ENCODE peak calls at places on chromosomes 7 and 10, in four cellular contexts. S is right atrium auricular region, C is adipocyte, V is aorta. G is an unnamed sample. For H3K27me3 and H3K4me1, the result is how much of the 10 kb centered on the place peaks cover.

GRCh38 chr7:77542399-77542798 is 5.3 kb downstream of the PTPN12 start:
- DNase-seq in C (peak), S (no peak), V (no peak), G (no peak)

GRCh38 chr10:133312016-133312768 is 3.5 kb downstream of the ZNF511 start:
- DNase-seq in V (peak), C (no peak), S (no peak), G (no peak)

GRCh38 chr10:11757452-11757819 is 15.3 kb downstream of the ECHDC3 start:
- DNase-seq in V (no peak), S (peak), C (peak), G (peak)

GRCh38 chr10:132848306-132848705 is 62.4 kb upstream of the NKX6-2 start:
- DNase-seq in V (peak), S (no peak), C (no peak), G (no peak)

GRCh38 chr7:154259396-154259795 is 207.2 kb downstream of the DPP6 start:
- DNase-seq in S (no peak), C (no peak), V (no peak), G (no peak)

GRCh38 chr7:101813414-101814019 is 3.9 kb upstream of the CUX1 start:
- DNase-seq in C (no peak), S (no peak), V (no peak), G (no peak)

GRCh38 chr10:28938745-28939144 is 261.4 kb downstream of the BAMBI start:
- DNase-seq in V (no peak), C (no peak), S (no peak), G (no peak)

GRCh38 chr10:9508616-9509015 is 1454.1 kb downstream of the GATA3 start:
- DNase-seq in S (no peak), C (no peak), V (no peak), G (no peak)

GRCh38 chr7:45007571-45008328 is 7.7 kb downstream of the CCM2 start:
- DNase-seq in S (no peak), C (no peak), V (no peak), G (no peak)

GRCh38 chr10:4391683-4392082 is 434.3 kb upstream of the AKR1E2 start:
- DNase-seq in V (no peak), C (no peak), S (no peak), G (no peak)

GRCh38 chr7:111159426-111159825 is 68.5 kb downstream of the LRRN3 start:
- DNase-seq in V (no peak), S (no peak), C (peak), G (no peak)

GRCh38 chr7:46710927-46711326 is 789.9 kb upstream of the IGFBP3 start:
- DNase-seq in S (no peak), C (peak), V (no peak), G (no peak)

GRCh38 chr7:20083781-20084180 is 133.4 kb downstream of the MACC1 start:
- DNase-seq in C (peak), S (no peak), V (no peak), G (no peak)

GRCh38 chr10:131178956-131179355 is 132.6 kb downstream of the TCERG1L start:
- DNase-seq in S (no peak), V (no peak), C (no peak), G (no peak)

GRCh38 chr10:61825001-61825400 is 76.5 kb upstream of the ARID5B start:
- DNase-seq in C (no peak), S (no peak), V (no peak), G (no peak)

GRCh38 chr10:52312999-52313349 is 1.1 kb upstream of the DKK1 start:
- DNase-seq in C (no peak), S (no peak), V (no peak), G (no peak)

GRCh38 chr7:16967174-16967868 is 85.5 kb upstream of the AGR3 start:
- DNase-seq in C (peak), V (no peak), S (no peak), G (no peak)

GRCh38 chr7:132830941-132831340 is 250.9 kb downstream of the CHCHD3 start:
- DNase-seq in C (no peak), S (no peak), V (no peak), G (no peak)

GRCh38 chr10:43809211-43809930 is 160.7 kb upstream of the ZNF32 start:
- DNase-seq in V (peak), S (no peak), C (peak), G (no peak)

GRCh38 chr10:79260803-79261740 is 86.2 kb upstream of the PPIF start:
- DNase-seq in S (no peak), V (no peak), C (peak), G (peak)

GRCh38 chr7:20407585-20408466 is 77.1 kb downstream of the ITGB8 start:
- DNase-seq in S (peak), C (peak), V (no peak), G (peak)

GRCh38 chr7:157927313-157927925 is 590.6 kb downstream of the DNAJB6 start:
- DNase-seq in V (peak), S (no peak), C (no peak), G (no peak)

GRCh38 chr10:109961181-109962001 is 38.1 kb upstream of the XPNPEP1 start:
- DNase-seq in C (no peak), S (no peak), V (no peak), G (no peak)

GRCh38 chr7:140594131-140594691 is 46.4 kb downstream of the DENND2A start:
- DNase-seq in C (no peak), S (no peak), V (no peak), G (no peak)

GRCh38 chr10:126041804-126042231 is 145.5 kb downstream of the FANK1 start:
- DNase-seq in S (peak), V (peak), C (no peak), G (peak)

DNA sequence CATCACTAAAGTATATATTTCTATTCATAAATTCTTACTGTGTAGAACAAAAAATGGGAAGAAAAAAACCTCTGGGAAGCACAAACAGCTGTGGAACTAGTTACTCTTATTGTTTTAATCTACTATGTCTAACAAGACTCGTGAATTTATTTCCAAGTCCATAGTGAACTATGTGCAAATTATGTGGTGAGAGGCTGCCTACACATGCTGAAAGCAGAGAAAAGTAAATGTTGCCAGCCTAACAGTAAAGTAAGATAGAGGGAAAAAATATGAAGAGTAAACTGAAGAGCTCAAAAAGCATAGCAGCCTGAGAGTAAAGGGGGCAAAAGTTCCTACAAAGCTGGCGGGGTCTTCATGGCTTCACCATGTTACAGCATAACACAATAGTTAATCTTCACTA is 3.0 kb downstream of the GDI2 start:
- DNase-seq in V (no peak), C (peak), S (no peak), G (no peak)
- H3K27me3 ChIP-seq in V (under half), C (under half), S (under half), G (under half)

GRCh38 chr7:148699024-148699771 is 495 bp downstream of the CUL1 start:
- DNase-seq in C (peak), V (peak), S (peak), G (peak)
- H3K4me1 ChIP-seq in C (under half), V (under half), S (under half), G (under half)

DNA sequence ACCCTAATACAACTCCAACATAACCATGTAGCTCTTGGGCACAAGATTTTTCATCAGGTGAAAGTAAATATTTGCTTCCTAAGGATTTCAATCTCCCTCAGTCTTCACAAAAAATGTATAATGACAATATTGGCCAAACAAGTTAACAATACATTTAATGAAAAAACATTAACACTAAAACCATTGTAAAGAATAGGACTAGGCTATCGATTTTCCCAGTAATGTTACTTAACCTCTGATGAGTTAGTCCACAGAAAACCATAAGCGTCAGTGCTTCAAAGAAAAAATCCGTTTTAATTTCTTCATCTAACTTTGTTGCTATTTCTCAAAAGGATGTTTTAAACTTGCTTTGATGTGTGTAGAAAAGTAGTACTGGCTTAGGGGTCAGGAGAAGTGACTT is 1.2 kb downstream of the ZNF33B start:
- DNase-seq in V (no peak), C (no peak), S (no peak), G (no peak)
- H3K4me3 ChIP-seq in V (no peak), C (no peak), S (peak), G (no peak)

DNA sequence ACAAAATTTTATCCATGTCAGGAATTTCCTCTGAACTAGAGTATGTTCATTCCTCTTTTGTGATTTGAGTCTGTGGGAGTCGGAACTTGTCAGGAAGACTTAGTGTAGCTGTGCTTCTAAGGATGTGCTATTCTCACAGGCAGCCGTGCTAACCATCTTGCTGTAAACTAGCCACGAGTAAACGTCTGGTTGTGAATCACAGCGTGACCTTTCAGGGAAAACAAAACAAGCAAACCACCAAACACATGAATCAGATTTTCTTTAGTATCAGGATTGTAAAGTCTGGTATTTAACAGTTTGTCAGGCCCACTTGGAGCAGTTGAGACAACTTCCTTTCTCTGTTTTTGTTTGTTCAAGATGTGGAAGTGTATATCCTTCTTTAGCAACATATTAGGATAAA is 32.0 kb downstream of the AUTS2 start:
- DNase-seq in V (no peak), S (no peak), C (peak), G (no peak)
- H3K27me3 ChIP-seq in V (under half), S (under half), C (under half), G (under half)

DNA sequence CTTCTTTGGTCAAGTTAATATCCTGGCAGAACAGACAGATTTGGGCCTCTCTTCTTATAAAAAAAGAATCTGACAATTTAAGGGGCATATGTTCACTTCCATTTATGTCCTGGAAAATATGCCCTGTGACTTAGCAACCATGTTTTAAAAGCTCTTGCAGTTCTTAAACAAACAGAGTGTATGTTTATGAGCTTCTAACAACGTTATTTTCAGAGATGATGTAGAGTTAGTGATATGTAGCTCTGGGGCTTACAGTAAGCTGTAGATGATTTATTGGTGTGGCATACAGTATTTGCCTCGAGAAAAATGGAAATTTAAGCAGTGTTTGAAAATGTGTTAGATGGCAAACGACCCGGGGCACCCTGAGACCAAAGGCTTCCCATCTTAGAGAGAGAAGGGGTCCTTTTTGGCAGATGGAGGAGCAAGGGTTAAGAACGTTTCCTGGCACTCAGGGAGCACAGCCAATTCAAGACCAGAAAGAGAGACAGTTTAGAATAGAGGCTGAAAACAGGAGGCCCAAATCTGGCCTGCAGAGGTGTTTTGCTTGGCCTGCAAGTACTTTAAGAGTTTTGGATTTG is 397.5 kb downstream of the KCNMA1 start:
- DNase-seq in C (peak), V (no peak), S (no peak), G (no peak)
- H3K4me1 ChIP-seq in C (under half), V (under half), S (under half), G (under half)

GRCh38 chr10:71889388-71889987 is 38.4 kb upstream of the PSAP start:
- DNase-seq in S (no peak), C (no peak), V (no peak), G (peak)
- H3K4me3 ChIP-seq in S (peak), C (peak), V (no peak), G (peak)

GRCh38 chr7:149784251-149784608 is 10.8 kb upstream of the ZNF467 start:
- DNase-seq in V (no peak), C (no peak), S (no peak), G (no peak)

GRCh38 chr7:149787428-149788299 is 14.3 kb upstream of the ZNF467 start:
- DNase-seq in V (peak), C (no peak), S (no peak), G (peak)

GRCh38 chr7:149785402-149785801 is 12.0 kb upstream of the ZNF467 start:
- DNase-seq in V (no peak), S (no peak), C (no peak), G (no peak)

GRCh38 chr7:149783386-149784250 is 10.2 kb upstream of the ZNF467 start:
- DNase-seq in C (no peak), V (no peak), S (no peak), G (peak)

DNA sequence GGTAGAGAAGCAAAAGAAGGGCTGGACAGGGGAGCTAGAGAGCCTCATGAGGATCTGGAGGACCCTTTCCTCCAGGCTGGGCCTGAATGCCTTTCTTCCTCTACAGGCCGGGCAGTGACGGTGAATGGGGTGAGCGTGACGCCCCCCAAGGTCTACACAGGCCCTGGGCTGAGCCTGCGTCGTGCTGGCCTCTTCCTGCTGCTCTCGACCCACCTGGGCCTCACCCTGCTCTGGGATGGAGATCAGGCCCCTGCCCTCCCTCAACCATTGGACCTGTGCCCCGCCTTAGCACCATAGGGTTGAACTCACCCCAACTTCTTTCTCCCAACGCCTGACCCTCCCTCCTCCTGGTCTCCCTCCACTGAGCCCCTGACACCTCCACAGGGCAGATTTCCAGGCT is 12.6 kb upstream of the ZNF467 start:
- DNase-seq in C (no peak), S (no peak), V (no peak), G (no peak)
- H3K27me3 ChIP-seq in C (half or more), S (under half), V (under half), G (under half)

G was measured in right cardiac atrium.